ENCODE peak calls at places on chromosome 15, in four cellular contexts. L, Q, N and K are unnamed samples.
A peak's percentile ranks its signal among the peaks of the same experiment; 100 is the strongest.

GRCh38 chr15:33292718-33293307 is 18.0 kb upstream of the RYR3 start:
- DNase-seq in N (peak; percentile 67), Q (peak; percentile 51), L (peak; percentile 51), K (peak; percentile 51)

GRCh38 chr15:74332011-74332410 is 35.4 kb downstream of the CYP11A1 start:
- DNase-seq in N (no peak), Q (no peak), L (no peak), K (no peak)

GRCh38 chr15:32831458-32831857 is 113.7 kb downstream of the GREM1 start:
- DNase-seq in Q (no peak), N (no peak), L (no peak), K (no peak)

GRCh38 chr15:81071130-81071529 is 62.9 kb upstream of the CFAP161 start:
- DNase-seq in L (no peak), Q (no peak), N (no peak), K (no peak)

GRCh38 chr15:99976811-99977271 is 243.6 kb upstream of the LYSMD4 start:
- DNase-seq in N (no peak), L (no peak), Q (no peak), K (no peak)

GRCh38 chr15:92005154-92005553 is 151.6 kb downstream of the SLCO3A1 start:
- DNase-seq in L (no peak), Q (no peak), N (peak; percentile 52), K (no peak)

GRCh38 chr15:43523646-43524045 is 6.2 kb downstream of the MAP1A start:
- DNase-seq in L (no peak), Q (no peak), N (no peak), K (no peak)

GRCh38 chr15:52112203-52112750 is 298 bp downstream of the BCL2L10 start:
- DNase-seq in Q (no peak), N (peak; percentile 82), L (no peak), K (no peak)

GRCh38 chr15:100133001-100133400 is 208.8 kb downstream of the ADAMTS17 start:
- DNase-seq in Q (no peak), N (no peak), L (no peak), K (no peak)

GRCh38 chr15:84685304-84685703 is 27.3 kb upstream of the NMB start:
- DNase-seq in L (no peak), N (no peak), Q (no peak), K (peak; percentile 50)

GRCh38 chr15:53295574-53295973 is 463.9 kb downstream of the WDR72 start:
- DNase-seq in N (no peak), L (no peak), Q (no peak), K (no peak)

GRCh38 chr15:69562564-69562963 is 109.9 kb downstream of the RPLP1 start:
- DNase-seq in L (no peak), N (no peak), Q (no peak), K (no peak)

GRCh38 chr15:69557340-69558137 is 104.9 kb downstream of the RPLP1 start:
- DNase-seq in Q (no peak), L (peak; percentile 82), N (no peak), K (peak; percentile 55)

GRCh38 chr15:91853501-91853967 is at the start of gene SLCO3A1:
- DNase-seq in L (no peak), Q (no peak), N (peak; percentile 91), K (no peak)

GRCh38 chr15:60949034-60949977 is 279.8 kb downstream of the RORA start:
- DNase-seq in N (no peak), Q (no peak), L (no peak), K (no peak)

GRCh38 chr15:44094776-44095175 is 100.3 kb downstream of the FRMD5 start:
- DNase-seq in L (no peak), N (no peak), Q (no peak), K (no peak)

GRCh38 chr15:67197364-67197695 is 57.1 kb downstream of the AAGAB start:
- DNase-seq in L (no peak), Q (no peak), N (no peak), K (no peak)

GRCh38 chr15:51144021-51144532 is 49.4 kb upstream of the TNFAIP8L3 start:
- DNase-seq in N (no peak), L (no peak), Q (peak; percentile 48), K (peak; percentile 34)

GRCh38 chr15:62880278-62880677 is 162.3 kb upstream of the TPM1 start:
- DNase-seq in L (no peak), Q (no peak), N (peak; percentile 51), K (no peak)

GRCh38 chr15:47998523-47999113 is 122.2 kb upstream of the SLC24A5 start:
- DNase-seq in N (no peak), L (no peak), Q (no peak), K (no peak)

GRCh38 chr15:72184165-72184811 is 13.3 kb downstream of the GRAMD2A start:
- DNase-seq in Q (no peak), L (peak; percentile 40), N (peak; percentile 80), K (peak; percentile 13)
- TF ChIP-seq ELF1 in Q (no peak), L (no peak), N (no peak), K (no peak)

DNA sequence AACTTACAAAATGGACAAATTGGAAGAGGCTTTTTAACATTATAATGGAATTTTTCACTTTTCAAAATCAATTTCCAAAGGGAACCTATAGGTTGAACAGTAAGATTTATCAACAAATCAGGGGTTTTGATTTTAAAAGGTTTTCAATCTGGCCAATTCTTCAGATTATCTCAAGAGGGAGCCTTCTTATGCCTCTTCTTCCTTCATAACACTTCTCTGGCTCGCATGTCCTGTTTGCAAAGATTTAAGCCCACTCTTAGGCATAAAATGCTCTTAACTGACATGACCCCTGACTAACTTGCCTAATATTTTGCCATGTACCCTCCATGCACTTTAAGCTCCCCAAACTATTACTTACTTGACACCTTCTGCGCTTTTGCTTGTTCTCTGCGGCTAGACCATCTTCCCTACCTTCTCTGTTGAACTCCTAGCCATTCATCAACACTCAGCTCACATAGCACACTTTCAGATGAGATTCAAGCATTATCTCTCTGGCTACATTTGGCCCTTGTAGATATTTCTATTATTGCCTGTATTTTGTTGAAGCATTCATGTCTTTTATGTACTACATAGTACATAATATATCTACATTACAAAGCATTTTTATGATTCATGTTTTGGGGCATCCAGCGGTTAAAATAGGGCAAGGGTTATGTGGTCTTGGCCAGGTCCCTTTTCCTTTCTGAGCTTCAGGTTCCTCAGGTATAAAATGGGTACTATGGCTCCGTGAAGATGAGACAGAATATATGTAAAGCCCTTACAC is 1.0 kb upstream of the ARIH1 start:
- DNase-seq in L (no peak), Q (no peak), N (no peak), K (no peak)
- TF ChIP-seq REST in L (no peak), Q (no peak), N (no peak), K (no peak)

GRCh38 chr15:45555914-45556608 is 31.1 kb upstream of the BLOC1S6 start:
- DNase-seq in N (no peak), Q (no peak), L (no peak), K (no peak)
- H3K4me2 ChIP-seq in N (no peak overlapping the region), Q (no peak overlapping the region), L (no peak overlapping the region), K (no peak overlapping the region)

DNA sequence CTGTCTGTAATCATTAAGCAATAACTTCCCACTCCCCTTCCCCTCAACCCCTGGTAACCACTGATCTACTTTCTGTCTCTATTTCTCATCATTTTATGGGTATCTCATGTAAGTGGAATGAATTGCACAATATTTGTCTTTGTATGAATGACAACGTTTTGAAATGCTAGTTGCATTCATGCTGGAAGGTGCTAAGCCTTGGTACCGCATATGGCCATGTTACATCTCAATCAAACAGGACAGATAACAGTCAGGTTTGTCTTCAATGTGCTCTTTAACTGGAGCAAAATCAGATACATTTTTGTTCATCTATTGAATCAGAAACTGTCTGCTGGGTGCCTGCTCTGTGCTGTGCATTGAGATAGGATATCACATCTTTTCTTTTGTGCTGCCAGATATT is 134.2 kb downstream of the AGBL1 start:
- DNase-seq in N (no peak), Q (no peak), L (no peak), K (no peak)
- TF ChIP-seq ELF1 in N (no peak), Q (no peak), L (no peak), K (no peak)

DNA sequence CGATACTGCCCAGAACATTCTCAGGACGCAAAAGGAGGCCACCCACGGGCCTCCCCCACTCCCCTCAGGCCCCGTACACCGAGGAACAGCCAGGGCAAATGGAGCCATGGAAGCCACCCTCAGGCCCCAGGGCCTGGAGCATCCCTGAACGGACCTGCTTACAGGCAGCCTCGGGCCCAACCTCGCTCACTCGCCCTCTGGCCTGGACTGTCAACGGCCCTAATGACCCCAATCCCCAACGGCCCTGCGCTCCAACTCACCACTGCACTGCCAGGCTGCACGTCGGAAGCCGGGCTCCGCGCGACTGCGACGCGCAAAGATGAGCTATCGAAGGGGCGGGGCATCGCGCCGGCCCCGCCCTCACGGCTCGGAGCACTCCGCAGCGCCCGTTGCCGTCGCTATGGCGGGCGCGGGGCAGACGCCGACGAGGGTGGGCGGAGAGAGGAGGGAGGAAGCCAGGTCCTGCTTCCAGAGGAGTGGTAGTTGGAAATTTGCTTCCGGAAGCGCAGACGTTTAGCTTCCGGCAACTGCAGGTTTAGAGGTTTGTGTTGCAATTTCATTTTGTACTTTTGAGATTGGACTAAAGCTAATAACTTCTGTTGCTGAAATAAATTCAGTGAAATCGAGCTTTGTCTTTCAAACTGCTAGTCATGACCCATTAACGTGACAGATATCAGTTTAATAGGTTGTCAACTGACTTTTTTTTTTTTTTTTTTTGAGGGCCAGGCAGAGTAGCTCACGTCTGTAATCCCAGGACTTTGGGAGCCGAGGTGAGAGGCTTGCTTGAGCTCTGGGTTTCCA is at the start of gene SKIC8:
- DNase-seq in Q (peak; percentile 95), L (peak; percentile 92), N (peak; percentile 98), K (peak; percentile 80)
- TF ChIP-seq REST in Q (no peak), L (no peak), N (peak; percentile 22), K (no peak)

DNA sequence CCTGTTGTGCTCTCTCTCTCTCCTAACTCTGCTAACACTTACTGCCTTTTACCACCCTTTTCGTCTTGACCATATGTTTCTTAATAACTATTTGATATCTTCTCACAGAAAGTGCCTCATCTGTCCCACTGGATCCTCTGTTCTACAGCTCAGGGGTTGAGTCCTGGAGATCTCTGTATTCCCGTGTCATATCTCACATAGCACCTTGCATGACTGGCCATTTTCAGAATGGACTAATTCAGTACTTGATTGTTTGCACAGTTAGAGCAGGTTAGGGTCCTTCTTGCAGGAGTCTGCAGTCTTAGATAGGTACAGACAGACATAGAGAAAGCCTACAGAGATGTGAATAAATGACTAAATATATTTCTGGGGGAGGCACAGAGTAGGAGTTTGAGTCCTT is 20.9 kb downstream of the HACD3 start:
- DNase-seq in L (no peak), Q (peak; percentile 74), N (no peak), K (no peak)
- H3K4me2 ChIP-seq in L (no peak overlapping the region), Q (peak overlapping the region; percentile 75), N (no peak overlapping the region), K (no peak overlapping the region)

GRCh38 chr15:64089553-64090280 is 3.9 kb downstream of the CIAO2A start:
- DNase-seq in Q (no peak), N (no peak), L (no peak), K (no peak)
- TF ChIP-seq ELF1 in Q (no peak), N (no peak), L (no peak), K (no peak)